ENCODE peak calls at places on chromosomes 1 and 21, in nine cellular contexts. J, Q, P, U, E, V, W, H and D are unnamed samples.

GRCh38 chr1:33211972-33212371 is 30.1 kb upstream of the TRIM62 start:
- DNase-seq in V (no peak), J (no peak), E (no peak), W (no peak), Q (no peak), U (no peak), P (no peak), H (no peak), D (no peak)

GRCh38 chr1:166489670-166490436 is 323.1 kb upstream of the FAM78B start:
- DNase-seq in J (peak; percentile 22), H (peak; percentile 61), W (peak; percentile 48), U (no peak), E (no peak), Q (peak; percentile 81), P (peak; percentile 28), V (no peak), D (peak; percentile 62)

GRCh38 chr1:234925440-234926251 is 203.0 kb downstream of the TOMM20 start:
- DNase-seq in U (peak; percentile 95), V (no peak), Q (peak; percentile 48), H (no peak), W (no peak), E (no peak), P (peak; percentile 74), J (no peak), D (peak; percentile 35)

GRCh38 chr1:87034351-87034750 is 119.9 kb downstream of the HS2ST1 start:
- DNase-seq in H (no peak), J (no peak), P (no peak), U (no peak), W (no peak), Q (no peak), E (no peak), V (no peak), D (no peak)

GRCh38 chr1:11046270-11046566 is 821 bp downstream of the MASP2 start:
- DNase-seq in V (no peak), J (no peak), W (no peak), U (no peak), Q (no peak), H (no peak), E (no peak), P (no peak), D (no peak)

GRCh38 chr1:153882296-153882912 is 40.4 kb downstream of the GATAD2B start:
- DNase-seq in J (no peak), P (no peak), E (no peak), H (no peak), V (no peak), U (peak; percentile 54), Q (no peak), W (no peak), D (no peak)

GRCh38 chr21:36849461-36849860 is 117.0 kb downstream of the HLCS start:
- DNase-seq in W (no peak), U (no peak), E (no peak), J (no peak), P (no peak), H (no peak), Q (no peak), V (no peak), D (no peak)

GRCh38 chr1:91166106-91166712 is 144.4 kb upstream of the ZNF644 start:
- DNase-seq in W (peak; percentile 67), P (peak; percentile 40), J (peak; percentile 34), V (no peak), E (peak; percentile 32), H (peak; percentile 62), Q (peak; percentile 37), U (peak; percentile 50), D (peak; percentile 4)

GRCh38 chr1:20602851-20603450 is 14.1 kb downstream of the CDA start:
- DNase-seq in W (no peak), H (no peak), U (no peak), V (no peak), J (no peak), E (no peak), Q (no peak), P (no peak), D (no peak)

GRCh38 chr21:27429612-27430361 is 462.9 kb upstream of the ADAMTS5 start:
- DNase-seq in P (no peak), H (no peak), Q (no peak), W (no peak), V (no peak), J (no peak), E (no peak), U (peak; percentile 13), D (no peak)

GRCh38 chr1:167648978-167649752 is 19.1 kb downstream of the RCSD1 start:
- DNase-seq in H (no peak), E (peak; percentile 76), W (no peak), Q (no peak), J (no peak), V (no peak), P (no peak), U (no peak), D (no peak)

GRCh38 chr1:110783292-110783918 is 89.5 kb upstream of the CD53 start:
- DNase-seq in V (no peak), H (no peak), P (peak; percentile 38), Q (peak; percentile 86), J (peak; percentile 27), E (peak; percentile 28), W (no peak), U (peak; percentile 50), D (peak; percentile 70)

GRCh38 chr1:50047916-50048694 is 24.4 kb upstream of the AGBL4 start:
- DNase-seq in W (peak; percentile 30), U (no peak), E (peak; percentile 21), H (peak; percentile 48), P (no peak), J (no peak), V (peak; percentile 74), Q (peak; percentile 2), D (no peak)

GRCh38 chr1:211599250-211599649 is 20.3 kb upstream of the SLC30A1 start:
- DNase-seq in J (no peak), W (no peak), V (no peak), Q (no peak), E (no peak), H (no peak), U (no peak), P (no peak), D (no peak)

GRCh38 chr1:231121533-231121932 is 40.3 kb upstream of the TRIM67 start:
- DNase-seq in V (no peak), P (no peak), J (no peak), U (no peak), Q (no peak), W (no peak), E (no peak), H (no peak), D (no peak)

GRCh38 chr1:78157162-78157561 is 111.4 kb downstream of the GIPC2 start:
- DNase-seq in U (no peak), H (no peak), Q (no peak), E (no peak), J (no peak), P (no peak), W (no peak), V (no peak), D (no peak)

GRCh38 chr1:98921817-98922216 is 82.8 kb downstream of the PLPPR5 start:
- DNase-seq in Q (no peak), V (no peak), W (no peak), P (no peak), E (no peak), U (no peak), J (no peak), H (no peak), D (no peak)

GRCh38 chr1:98923667-98924066 is 81.0 kb downstream of the PLPPR5 start:
- DNase-seq in V (no peak), E (no peak), U (no peak), J (no peak), Q (no peak), H (no peak), P (no peak), W (no peak), D (no peak)

GRCh38 chr1:98920441-98921110 is 84.1 kb downstream of the PLPPR5 start:
- DNase-seq in V (no peak), H (no peak), U (peak; percentile 74), Q (no peak), W (no peak), J (no peak), E (no peak), P (no peak), D (no peak)

GRCh38 chr1:98926597-98926996 is 78.1 kb downstream of the PLPPR5 start:
- DNase-seq in H (no peak), Q (no peak), E (no peak), W (no peak), J (no peak), U (peak; percentile 58), P (no peak), V (no peak), D (no peak)

DNA sequence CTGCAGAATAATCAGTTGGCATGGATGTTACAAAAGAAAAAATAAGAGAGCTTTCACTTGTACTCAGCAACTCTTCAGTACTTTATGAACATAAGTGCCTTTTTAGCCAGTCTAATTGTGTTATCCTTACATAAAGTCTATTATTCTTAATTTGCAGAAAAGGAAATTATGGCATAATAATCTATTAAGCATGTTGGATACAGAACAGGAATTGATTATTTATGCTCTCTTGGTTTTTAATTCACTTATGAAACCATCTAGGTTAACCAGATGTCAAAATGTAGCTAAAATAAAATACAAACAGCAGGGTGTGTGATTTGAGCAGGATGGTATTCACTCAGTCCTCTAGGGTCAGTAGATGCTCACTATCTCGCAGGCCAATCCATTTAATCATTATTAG is 79.7 kb downstream of the PLPPR5 start:
- DNase-seq in J (no peak), V (no peak), P (no peak), U (no peak), E (no peak), W (no peak), H (no peak), Q (no peak), D (no peak)
- H3K4me3 ChIP-seq in J (no peak overlapping the region), V (no peak overlapping the region), P (no peak overlapping the region), U (no peak overlapping the region), E (no peak overlapping the region), W (no peak overlapping the region), H (no peak overlapping the region), Q (no peak overlapping the region), D (no peak overlapping the region)

DNA sequence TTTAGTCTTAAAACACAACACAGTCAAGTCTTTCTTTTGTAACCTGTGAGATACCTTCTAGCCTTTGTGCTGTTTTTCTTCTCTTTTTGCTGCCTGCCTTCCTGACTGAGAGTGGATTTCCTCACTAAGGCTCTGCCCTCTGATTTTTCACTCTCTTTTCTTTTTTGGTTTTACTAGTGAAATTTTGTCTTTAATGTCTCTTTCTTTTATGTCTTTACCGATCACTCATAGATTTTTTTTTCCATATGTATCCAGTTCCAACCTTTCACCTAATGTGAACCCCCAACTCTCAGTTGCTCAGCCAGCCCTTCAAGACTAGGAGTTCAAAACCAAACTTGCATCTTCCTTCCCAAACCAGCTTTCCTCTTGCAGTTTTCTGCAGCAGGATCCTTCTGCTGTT is 6.5 kb downstream of the LGALS8 start:
- DNase-seq in J (no peak), W (no peak), Q (no peak), H (no peak), P (no peak), V (no peak), E (no peak), U (no peak), D (no peak)
- H3K4me1 ChIP-seq in J (peaks cover 21% of the 10 kb centered on the region), W (peaks cover 11% of the 10 kb centered on the region), Q (peaks cover 38% of the 10 kb centered on the region), H (peaks cover 4% of the 10 kb centered on the region), P (peaks cover 64% of the 10 kb centered on the region), V (peaks cover 2% of the 10 kb centered on the region), E (peaks cover 13% of the 10 kb centered on the region), U (peaks cover 13% of the 10 kb centered on the region), D (peaks cover 4% of the 10 kb centered on the region)

GRCh38 chr21:15057290-15057689 is 7.5 kb downstream of the NRIP1 start:
- DNase-seq in J (peak; percentile 46), P (no peak), U (no peak), W (peak; percentile 46), E (no peak), Q (peak; percentile 9), H (no peak), V (no peak), D (no peak)
- H3K4me3 ChIP-seq in J (no peak overlapping the region), P (no peak overlapping the region), U (no peak overlapping the region), W (no peak overlapping the region), E (no peak overlapping the region), Q (peak overlapping the region; percentile 34), H (no peak overlapping the region), V (no peak overlapping the region), D (no peak overlapping the region)

GRCh38 chr21:14877581-14878228 is 187.1 kb downstream of the NRIP1 start:
- DNase-seq in V (no peak), Q (peak; percentile 19), E (no peak), P (no peak), H (no peak), U (no peak), J (no peak), W (no peak), D (no peak)
- H3K4me1 ChIP-seq in V (peaks cover 8% of the 10 kb centered on the region), Q (no peaks in the 10 kb centered on the region), E (no peaks in the 10 kb centered on the region), P (peaks cover 89% of the 10 kb centered on the region), H (no peaks in the 10 kb centered on the region), U (peaks cover 33% of the 10 kb centered on the region), J (peaks cover 35% of the 10 kb centered on the region), W (peaks cover 19% of the 10 kb centered on the region), D (no peaks in the 10 kb centered on the region)